ENCODE peak calls at places on chromosomes 12 and 14, in four cellular contexts. A is activated T-helper 1 cell treated with Interleukin-2 at 50 U/mL for 16 hours, M is NCI-H510A, P is EH. I is an unnamed sample.

GRCh38 chr14:103008768-103009342 is 48.5 kb downstream of the CDC42BPB start:
- DNase-seq in A (no peak), P (peak; percentile 81), M (peak; percentile 35), I (no peak)

GRCh38 chr14:64835431-64835830 is 44.3 kb downstream of the SPTB start:
- DNase-seq in A (no peak), P (no peak), M (no peak), I (no peak)

GRCh38 chr14:104756477-104757237 is 3.7 kb downstream of the SIVA1 start:
- DNase-seq in P (no peak), M (no peak), A (no peak), I (no peak)

GRCh38 chr12:45879363-45879895 is 110.9 kb downstream of the SCAF11 start:
- DNase-seq in P (no peak), M (no peak), A (no peak), I (no peak)

GRCh38 chr12:53454710-53455109 is 2.8 kb downstream of the PCBP2 start:
- DNase-seq in M (no peak), A (no peak), P (no peak), I (no peak)

GRCh38 chr14:41349289-41349910 is 257.3 kb upstream of the LRFN5 start:
- DNase-seq in M (no peak), A (no peak), P (no peak), I (no peak)

GRCh38 chr12:24533953-24534352 is 414.9 kb downstream of the BCAT1 start:
- DNase-seq in A (no peak), P (no peak), M (no peak), I (no peak)

GRCh38 chr14:90536092-90536491 is 139.3 kb downstream of the CALM1 start:
- DNase-seq in M (no peak), A (no peak), P (no peak), I (no peak)

GRCh38 chr14:68841030-68841809 is 48.4 kb upstream of the ZFP36L1 start:
- DNase-seq in M (no peak), A (no peak), P (peak; percentile 63), I (no peak)

GRCh38 chr12:89571481-89572190 is 45.8 kb upstream of the POC1B start:
- DNase-seq in A (no peak), P (peak; percentile 78), M (no peak), I (no peak)

GRCh38 chr12:92973614-92974013 is 44.5 kb upstream of the EEA1 start:
- DNase-seq in P (peak; percentile 74), A (no peak), M (no peak), I (no peak)

GRCh38 chr12:88572785-88573565 is 7.3 kb downstream of the KITLG start:
- DNase-seq in M (no peak), P (peak; percentile 38), A (no peak), I (no peak)

GRCh38 chr12:9253464-9253863 is 45.3 kb upstream of the PZP start:
- DNase-seq in M (no peak), P (no peak), A (no peak), I (no peak)